ENCODE peak calls at places on chromosomes 1 and 21, in ten cellular contexts. One of them, this sample, is unnamed.

GRCh38 chr1:38641661-38642060 is 217.9 kb downstream of the RRAGC start:
- DNase-seq in H7: no peak
- DNase-seq in activated naive CD4-positive, alpha-beta T cell: no peak
- DNase-seq in glutamatergic neuron: no peak
- DNase-seq in occipital lobe: no peak
- DNase-seq in HEK293T: no peak
- DNase-seq in C1 segment of cervical spinal cord: no peak
- DNase-seq in Right ventricle myocardium superior: no peak
- DNase-seq in NT2/D1: no peak
- DNase-seq in lung: no peak
- DNase-seq in this sample: no peak

GRCh38 chr1:230407351-230407750 is 18.8 kb downstream of the PGBD5 start:
- DNase-seq in H7: no peak
- DNase-seq in activated naive CD4-positive, alpha-beta T cell: no peak
- DNase-seq in glutamatergic neuron: no peak
- DNase-seq in occipital lobe: no peak
- DNase-seq in HEK293T: no peak
- DNase-seq in C1 segment of cervical spinal cord: no peak
- DNase-seq in Right ventricle myocardium superior: no peak
- DNase-seq in NT2/D1: no peak
- DNase-seq in lung: no peak
- DNase-seq in this sample: no peak

GRCh38 chr1:147500309-147500839 is 40.9 kb upstream of the BCL9 start:
- DNase-seq in H7: no peak
- DNase-seq in activated naive CD4-positive, alpha-beta T cell: no peak
- DNase-seq in glutamatergic neuron: no peak
- DNase-seq in occipital lobe: no peak
- DNase-seq in HEK293T: no peak
- DNase-seq in C1 segment of cervical spinal cord: no peak
- DNase-seq in Right ventricle myocardium superior: no peak
- DNase-seq in NT2/D1: no peak
- DNase-seq in lung: no peak
- DNase-seq in this sample: no peak

GRCh38 chr1:107682467-107682866 is 282.5 kb downstream of the VAV3 start:
- DNase-seq in H7: no peak
- DNase-seq in activated naive CD4-positive, alpha-beta T cell: no peak
- DNase-seq in glutamatergic neuron: no peak
- DNase-seq in occipital lobe: no peak
- DNase-seq in HEK293T: peak
- DNase-seq in C1 segment of cervical spinal cord: no peak
- DNase-seq in Right ventricle myocardium superior: no peak
- DNase-seq in NT2/D1: no peak
- DNase-seq in lung: no peak
- DNase-seq in this sample: no peak

GRCh38 chr21:42003051-42003461 is 7.1 kb downstream of the ZBTB21 start:
- DNase-seq in H7: no peak
- DNase-seq in activated naive CD4-positive, alpha-beta T cell: no peak
- DNase-seq in glutamatergic neuron: no peak
- DNase-seq in occipital lobe: no peak
- DNase-seq in HEK293T: no peak
- DNase-seq in C1 segment of cervical spinal cord: no peak
- DNase-seq in Right ventricle myocardium superior: no peak
- DNase-seq in NT2/D1: no peak
- DNase-seq in lung: no peak
- DNase-seq in this sample: no peak

GRCh38 chr1:201126832-201127754 is at the start of gene ASCL5:
- DNase-seq in H7: peak
- DNase-seq in activated naive CD4-positive, alpha-beta T cell: no peak
- DNase-seq in glutamatergic neuron: no peak
- DNase-seq in occipital lobe: no peak
- DNase-seq in HEK293T: no peak
- DNase-seq in C1 segment of cervical spinal cord: no peak
- DNase-seq in Right ventricle myocardium superior: peak
- DNase-seq in NT2/D1: no peak
- DNase-seq in lung: peak
- DNase-seq in this sample: peak

GRCh38 chr1:161066694-161067093 is 3.0 kb downstream of the ARHGAP30 start:
- DNase-seq in H7: no peak
- DNase-seq in activated naive CD4-positive, alpha-beta T cell: no peak
- DNase-seq in glutamatergic neuron: no peak
- DNase-seq in occipital lobe: no peak
- DNase-seq in HEK293T: no peak
- DNase-seq in C1 segment of cervical spinal cord: no peak
- DNase-seq in Right ventricle myocardium superior: no peak
- DNase-seq in NT2/D1: no peak
- DNase-seq in lung: no peak
- DNase-seq in this sample: no peak

GRCh38 chr1:214989341-214989740 is 93.2 kb upstream of the KCNK2 start:
- DNase-seq in H7: no peak
- DNase-seq in activated naive CD4-positive, alpha-beta T cell: no peak
- DNase-seq in glutamatergic neuron: no peak
- DNase-seq in occipital lobe: no peak
- DNase-seq in HEK293T: no peak
- DNase-seq in C1 segment of cervical spinal cord: no peak
- DNase-seq in Right ventricle myocardium superior: no peak
- DNase-seq in NT2/D1: no peak
- DNase-seq in lung: no peak
- DNase-seq in this sample: no peak

GRCh38 chr1:54869173-54869851 is 17.7 kb downstream of the DHCR24 start:
- DNase-seq in H7: no peak
- DNase-seq in activated naive CD4-positive, alpha-beta T cell: no peak
- DNase-seq in glutamatergic neuron: no peak
- DNase-seq in occipital lobe: no peak
- DNase-seq in HEK293T: no peak
- DNase-seq in C1 segment of cervical spinal cord: no peak
- DNase-seq in Right ventricle myocardium superior: no peak
- DNase-seq in NT2/D1: no peak
- DNase-seq in lung: no peak
- DNase-seq in this sample: no peak

GRCh38 chr21:8991968-8992621 is 1529.3 kb upstream of the TPTE start:
- DNase-seq in H7: no peak
- DNase-seq in activated naive CD4-positive, alpha-beta T cell: no peak
- DNase-seq in glutamatergic neuron: no peak
- DNase-seq in occipital lobe: no peak
- DNase-seq in HEK293T: no peak
- DNase-seq in C1 segment of cervical spinal cord: no peak
- DNase-seq in Right ventricle myocardium superior: no peak
- DNase-seq in NT2/D1: no peak
- DNase-seq in lung: no peak
- DNase-seq in this sample: no peak

GRCh38 chr21:42652527-42653491 is 612 bp upstream of the PDE9A start:
- DNase-seq in H7: peak
- DNase-seq in activated naive CD4-positive, alpha-beta T cell: no peak
- DNase-seq in glutamatergic neuron: peak
- DNase-seq in occipital lobe: peak
- DNase-seq in HEK293T: peak
- DNase-seq in C1 segment of cervical spinal cord: peak
- DNase-seq in Right ventricle myocardium superior: peak
- DNase-seq in NT2/D1: no peak
- DNase-seq in lung: peak
- DNase-seq in this sample: peak

GRCh38 chr1:23824711-23825075 is 536 bp downstream of the HMGCL start:
- DNase-seq in H7: no peak
- DNase-seq in activated naive CD4-positive, alpha-beta T cell: no peak
- DNase-seq in glutamatergic neuron: no peak
- DNase-seq in occipital lobe: no peak
- DNase-seq in HEK293T: no peak
- DNase-seq in C1 segment of cervical spinal cord: no peak
- DNase-seq in Right ventricle myocardium superior: no peak
- DNase-seq in NT2/D1: no peak
- DNase-seq in lung: no peak
- DNase-seq in this sample: no peak

GRCh38 chr1:243489164-243489527 is 233.3 kb downstream of the SDCCAG8 start:
- DNase-seq in H7: peak
- DNase-seq in activated naive CD4-positive, alpha-beta T cell: no peak
- DNase-seq in glutamatergic neuron: no peak
- DNase-seq in occipital lobe: no peak
- DNase-seq in HEK293T: no peak
- DNase-seq in C1 segment of cervical spinal cord: no peak
- DNase-seq in Right ventricle myocardium superior: no peak
- DNase-seq in NT2/D1: no peak
- DNase-seq in lung: no peak
- DNase-seq in this sample: no peak

GRCh38 chr1:203840208-203840808 is 21.1 kb upstream of the SNRPE start:
- DNase-seq in H7: no peak
- DNase-seq in activated naive CD4-positive, alpha-beta T cell: no peak
- DNase-seq in glutamatergic neuron: no peak
- DNase-seq in occipital lobe: no peak
- DNase-seq in HEK293T: no peak
- DNase-seq in C1 segment of cervical spinal cord: no peak
- DNase-seq in Right ventricle myocardium superior: no peak
- DNase-seq in NT2/D1: no peak
- DNase-seq in lung: no peak
- DNase-seq in this sample: no peak

This sample was measured in iPS-NIHi11.